ENCODE peak calls at places on chromosomes 5 and 9, in six cellular contexts. Q is foreskin keratinocyte, S is upper lobe of right lung, L is uterus, Y is body of pancreas, G is neuronal stem cell. D is an unnamed sample.

GRCh38 chr5:56638061-56638621 is 177.2 kb upstream of the MAP3K1 start:
- DNase-seq in Q (no peak), S (no peak), L (no peak), Y (peak), G (no peak), D (no peak)

GRCh38 chr9:111284703-111285102 is 45.3 kb downstream of the OR2K2 start:
- DNase-seq in Q (no peak), S (no peak), L (no peak), Y (no peak), G (no peak), D (no peak)

GRCh38 chr5:87887247-87887646 is 381.4 kb downstream of the TMEM161B start:
- DNase-seq in Q (no peak), S (no peak), L (no peak), Y (no peak), G (no peak), D (no peak)

GRCh38 chr9:83208065-83208850 is 145.3 kb upstream of the RASEF start:
- DNase-seq in Q (no peak), S (no peak), L (no peak), Y (no peak), G (no peak), D (peak)

GRCh38 chr5:132425009-132425937 is 55.8 kb downstream of the SLC22A5 start:
- DNase-seq in Q (peak), S (no peak), L (no peak), Y (peak), G (no peak), D (peak)

GRCh38 chr5:59786271-59786805 is 107.2 kb downstream of the PDE4D start:
- DNase-seq in Q (peak), S (no peak), L (no peak), Y (no peak), G (no peak), D (no peak)

GRCh38 chr5:74310967-74311930 is 329.3 kb downstream of the ENC1 start:
- DNase-seq in Q (no peak), S (no peak), L (no peak), Y (no peak), G (no peak), D (no peak)

GRCh38 chr5:123659495-123659894 is 147.5 kb downstream of the CSNK1G3 start:
- DNase-seq in Q (no peak), S (no peak), L (no peak), Y (no peak), G (no peak), D (no peak)

GRCh38 chr5:43903129-43903528 is 300.1 kb downstream of the NNT start:
- DNase-seq in Q (no peak), S (no peak), L (no peak), Y (no peak), G (no peak), D (no peak)

GRCh38 chr5:176379881-176380280 is 8.5 kb downstream of the NOP16 start:
- DNase-seq in Q (no peak), S (no peak), L (no peak), Y (no peak), G (no peak), D (no peak)

GRCh38 chr9:69131682-69132081 is 42.4 kb upstream of the TJP2 start:
- DNase-seq in Q (peak), S (no peak), L (peak), Y (peak), G (no peak), D (no peak)

GRCh38 chr5:7756453-7756852 is 94.5 kb downstream of the CFAP90 start:
- DNase-seq in Q (no peak), S (peak), L (no peak), Y (peak), G (no peak), D (no peak)

DNA sequence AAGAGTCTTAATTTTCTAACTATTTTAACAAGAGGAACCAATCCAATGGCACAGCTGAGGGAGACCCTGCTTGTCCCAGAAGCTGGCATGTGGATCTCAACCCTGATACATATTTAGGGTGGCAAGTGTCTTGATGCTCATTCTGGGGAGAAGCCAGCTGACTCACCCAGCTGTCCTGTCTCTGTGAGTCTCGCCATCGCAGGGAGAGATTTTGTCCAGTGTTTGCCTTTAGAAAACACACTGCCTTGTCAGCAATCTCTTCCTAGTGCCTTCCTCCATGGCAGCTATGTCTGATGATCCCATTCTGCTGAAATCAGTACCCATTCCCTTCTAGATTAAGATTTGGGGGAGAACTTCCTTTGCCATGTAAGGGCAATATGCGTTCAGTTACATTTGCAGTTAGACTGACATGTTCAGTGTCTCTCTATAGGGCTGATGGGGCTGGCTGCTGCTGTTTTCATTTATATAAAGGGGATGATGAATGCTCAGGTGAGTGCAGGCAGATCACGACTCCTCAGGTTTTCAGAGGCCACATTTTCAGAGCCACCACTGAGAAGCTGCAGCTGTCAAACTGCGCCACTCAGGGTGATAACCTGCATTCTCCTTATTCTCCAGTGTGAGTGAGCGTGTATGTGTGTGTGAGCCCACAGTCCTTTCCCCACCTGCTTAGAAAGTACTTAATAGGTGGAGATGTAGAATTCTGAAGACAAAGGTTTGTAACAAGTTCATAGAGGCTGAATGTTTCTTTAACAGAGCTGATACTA is 217.0 kb downstream of the GAS1 start:
- DNase-seq in Q (no peak), S (no peak), L (no peak), Y (no peak), G (no peak), D (no peak)
- H3K27ac ChIP-seq in Q (no peak), S (no peak), L (peak), Y (no peak), G (no peak), D (no peak)

DNA sequence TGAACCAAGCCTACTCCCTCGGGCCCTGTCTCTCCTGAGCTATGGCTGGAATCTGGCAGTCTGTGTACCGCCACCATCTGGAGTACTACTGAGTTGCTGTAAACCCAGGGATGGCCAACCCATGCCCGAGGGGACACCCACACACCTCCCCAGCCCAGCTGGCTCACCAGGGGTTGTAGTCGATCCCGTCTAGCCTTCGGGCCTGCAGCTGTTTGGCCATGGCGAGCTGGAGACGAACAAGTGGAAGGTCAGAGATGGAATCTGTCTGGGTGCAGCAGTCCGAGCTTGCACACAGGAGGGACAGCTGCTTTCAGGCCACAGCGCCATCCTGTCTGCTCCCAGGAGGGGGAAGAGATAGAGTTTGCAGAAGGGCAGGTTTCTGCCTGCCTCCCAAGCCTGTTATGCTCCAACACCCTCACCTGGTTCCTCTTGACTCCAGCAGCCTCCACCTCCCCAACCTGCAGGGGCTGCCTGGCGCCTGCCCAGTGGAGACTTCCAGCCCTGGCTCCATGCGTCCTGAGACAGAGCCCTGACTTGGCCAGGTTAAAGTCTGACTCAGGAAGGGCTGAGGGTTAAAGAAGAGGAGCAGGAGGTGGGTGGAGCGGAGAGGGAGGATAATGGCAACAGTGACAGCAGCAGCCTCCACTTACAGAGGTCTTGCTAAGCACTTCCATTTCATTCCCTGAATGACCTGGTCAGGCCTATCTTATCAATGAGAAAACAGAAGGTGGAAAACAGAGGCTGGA is 15.8 kb upstream of the SPOUT1 start:
- DNase-seq in Q (peak), S (no peak), L (no peak), Y (no peak), G (no peak), D (no peak)
- H3K27ac ChIP-seq in Q (no peak), S (no peak), L (no peak), Y (no peak), G (no peak), D (no peak)

GRCh38 chr9:108759835-108760234 is 96.0 kb downstream of the ACTL7B start:
- DNase-seq in Q (no peak), S (no peak), L (no peak), Y (peak), G (no peak), D (no peak)

GRCh38 chr9:108755979-108756378 is 99.8 kb downstream of the ACTL7B start:
- DNase-seq in Q (no peak), S (no peak), L (no peak), Y (no peak), G (no peak), D (no peak)

GRCh38 chr9:108760841-108761240 is 94.9 kb downstream of the ACTL7B start:
- DNase-seq in Q (no peak), S (no peak), L (no peak), Y (no peak), G (no peak), D (no peak)

GRCh38 chr9:108759399-108759798 is 96.4 kb downstream of the ACTL7B start:
- DNase-seq in Q (no peak), S (no peak), L (no peak), Y (peak), G (no peak), D (no peak)

DNA sequence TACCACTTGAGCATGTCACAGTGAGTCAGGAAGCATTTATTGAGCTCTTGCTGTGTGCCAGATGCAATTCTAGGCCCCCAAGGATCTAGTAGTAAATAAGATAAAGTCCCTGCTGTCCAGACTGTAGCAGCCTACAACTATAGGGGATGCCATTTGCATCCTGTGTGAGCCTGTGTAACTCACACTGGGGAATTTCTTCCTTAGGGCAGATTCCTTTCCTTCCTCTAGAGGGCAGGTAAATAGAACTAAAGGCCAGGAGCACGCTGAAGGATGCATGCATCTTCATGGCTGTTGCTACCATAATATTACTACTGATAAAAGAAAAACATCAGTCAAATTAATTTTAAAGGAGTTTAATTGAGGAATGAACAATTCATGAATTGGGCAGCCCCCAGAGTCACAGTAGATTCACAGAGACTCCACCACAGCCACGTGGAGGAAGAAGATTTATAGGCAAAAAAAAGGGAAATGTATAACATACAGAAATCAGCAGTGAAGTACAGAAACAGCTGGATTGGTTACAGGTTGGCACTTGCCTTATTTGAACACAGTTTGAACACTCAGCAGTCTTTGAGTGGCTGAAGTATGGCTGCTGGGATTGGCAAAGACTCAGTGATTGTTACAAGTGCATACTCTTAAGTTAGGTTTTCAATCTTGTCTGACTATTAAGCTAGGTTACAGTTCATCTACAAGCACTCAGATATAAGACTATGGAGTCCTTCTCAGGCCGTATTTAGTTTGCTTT is 98.9 kb downstream of the ACTL7B start:
- DNase-seq in Q (peak), S (no peak), L (no peak), Y (no peak), G (no peak), D (no peak)
- H3K27ac ChIP-seq in Q (no peak), S (no peak), L (no peak), Y (no peak), G (no peak), D (no peak)

GRCh38 chr9:134385873-134386370 is 59.7 kb downstream of the RXRA start:
- DNase-seq in Q (no peak), S (no peak), L (no peak), Y (no peak), G (no peak), D (no peak)

GRCh38 chr9:134388976-134389375 is 62.7 kb downstream of the RXRA start:
- DNase-seq in Q (no peak), S (no peak), L (no peak), Y (no peak), G (no peak), D (no peak)

GRCh38 chr9:134388289-134388808 is 62.1 kb downstream of the RXRA start:
- DNase-seq in Q (no peak), S (no peak), L (no peak), Y (no peak), G (no peak), D (no peak)

GRCh38 chr9:134384811-134385479 is 58.7 kb downstream of the RXRA start:
- DNase-seq in Q (no peak), S (no peak), L (no peak), Y (no peak), G (peak), D (no peak)

DNA sequence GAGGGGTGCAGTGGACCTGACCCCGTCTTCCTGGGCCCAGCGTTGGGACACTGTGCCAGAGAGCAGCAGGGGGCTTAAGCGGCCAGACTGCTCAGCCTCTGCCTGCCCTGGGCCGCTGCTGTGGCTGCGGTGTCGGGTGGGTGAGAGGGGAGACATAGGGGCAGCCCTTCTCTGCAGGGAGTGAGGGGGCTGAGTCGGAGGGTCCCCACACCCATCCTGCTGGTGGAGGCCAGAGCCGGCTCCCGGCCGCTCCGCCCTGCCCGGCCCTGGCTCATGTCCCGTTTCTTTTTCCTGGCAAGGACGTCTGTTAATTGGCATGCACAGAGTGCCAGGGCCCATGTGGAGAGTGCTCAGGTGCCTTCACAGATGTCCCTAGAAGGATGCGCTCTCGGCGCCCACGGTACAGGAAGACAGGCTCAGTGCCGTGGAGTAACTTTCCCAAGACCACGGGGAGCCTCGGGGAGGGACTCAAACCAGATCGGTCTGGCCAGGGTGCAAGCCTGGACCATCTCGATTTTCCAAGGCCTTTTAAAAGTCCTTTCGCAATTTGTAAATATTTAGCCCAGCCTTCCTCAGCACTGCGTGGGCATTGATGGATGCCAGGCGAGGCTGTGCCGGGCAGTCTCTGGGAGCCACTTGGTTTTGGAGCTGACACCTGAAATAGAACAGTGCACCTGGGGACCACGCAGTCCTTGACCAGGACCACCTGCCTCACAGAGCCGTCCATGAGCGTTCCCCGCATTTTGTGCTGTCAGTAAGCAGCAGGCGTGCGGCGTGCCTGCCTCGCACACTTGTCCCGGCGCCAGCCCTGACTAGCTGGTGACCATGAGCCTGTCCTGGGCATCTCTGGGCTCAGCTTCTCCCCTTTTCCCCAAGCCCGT is 60.9 kb downstream of the RXRA start:
- DNase-seq in Q (no peak), S (no peak), L (no peak), Y (peak), G (no peak), D (no peak)
- H3K27ac ChIP-seq in Q (no peak), S (no peak), L (no peak), Y (peak), G (no peak), D (no peak)

DNA sequence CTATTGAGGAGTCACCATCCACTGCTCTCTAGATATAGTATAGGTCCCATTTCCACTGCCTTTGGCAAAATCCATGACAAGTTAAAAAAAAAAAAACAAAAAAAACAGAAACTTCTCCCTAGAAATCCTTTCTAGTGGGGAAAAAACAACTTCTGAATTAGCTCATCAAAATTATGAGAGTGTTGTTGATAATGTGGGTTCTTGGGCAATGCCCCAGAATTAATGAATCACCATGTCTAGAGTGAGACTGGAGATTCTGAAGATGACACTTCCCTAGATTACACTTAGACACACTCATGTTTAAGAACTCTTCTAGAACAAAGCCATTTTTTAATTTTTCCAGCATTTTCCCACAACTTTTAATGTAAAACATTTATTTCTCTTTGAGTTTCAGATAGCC is 728.0 kb upstream of the C9orf72 start:
- DNase-seq in Q (peak), S (no peak), L (no peak), Y (no peak), G (no peak), D (no peak)
- H3K27ac ChIP-seq in Q (no peak), S (no peak), L (no peak), Y (no peak), G (no peak), D (no peak)

GRCh38 chr9:127390243-127390535 is 6.8 kb upstream of the SLC2A8 start:
- DNase-seq in Q (no peak), S (no peak), L (no peak), Y (no peak), G (no peak), D (no peak)

GRCh38 chr9:127388856-127389238 is 8.1 kb upstream of the SLC2A8 start:
- DNase-seq in Q (no peak), S (no peak), L (no peak), Y (no peak), G (no peak), D (no peak)

GRCh38 chr9:127388037-127388855 is 8.7 kb upstream of the SLC2A8 start:
- DNase-seq in Q (peak), S (peak), L (peak), Y (peak), G (no peak), D (peak)

GRCh38 chr9:127390563-127390962 is 6.4 kb upstream of the SLC2A8 start:
- DNase-seq in Q (no peak), S (peak), L (no peak), Y (no peak), G (no peak), D (no peak)

GRCh38 chr9:127389391-127390242 is 7.4 kb upstream of the SLC2A8 start:
- DNase-seq in Q (no peak), S (no peak), L (no peak), Y (no peak), G (no peak), D (peak)
- H3K27ac ChIP-seq in Q (no peak), S (no peak), L (peak), Y (no peak), G (no peak), D (no peak)